ENCODE peak calls at places on chromosomes 2 and 18, in five cellular contexts. G, Y, U, S and H are unnamed samples.

GRCh38 chr18:68439672-68440071 is 275.2 kb downstream of the TMX3 start:
- DNase-seq in G (peak), Y (no peak), U (no peak), S (no peak), H (no peak)

GRCh38 chr2:108428286-108429009 is 20.6 kb upstream of the GCC2 start:
- DNase-seq in G (peak), Y (no peak), U (no peak), S (no peak), H (no peak)

GRCh38 chr2:95179451-95179850 is 13.8 kb downstream of the ZNF2 start:
- DNase-seq in G (no peak), Y (no peak), U (no peak), S (no peak), H (no peak)

GRCh38 chr2:24919100-24919976 is 699 bp downstream of the ADCY3 start:
- DNase-seq in G (no peak), Y (no peak), U (peak), S (peak), H (no peak)

GRCh38 chr2:101873543-101873942 is 118.2 kb upstream of the IL1R2 start:
- DNase-seq in G (no peak), Y (no peak), U (no peak), S (no peak), H (no peak)

GRCh38 chr2:236816197-236817170 is 246.9 kb downstream of the ACKR3 start:
- DNase-seq in G (no peak), Y (no peak), U (no peak), S (no peak), H (no peak)

GRCh38 chr2:73852020-73852419 is 23.3 kb downstream of the STAMBP start:
- DNase-seq in G (peak), Y (no peak), U (peak), S (peak), H (no peak)

GRCh38 chr2:237465515-237466227 is 21.4 kb upstream of the MLPH start:
- DNase-seq in G (peak), Y (no peak), U (peak), S (no peak), H (no peak)

GRCh38 chr2:231643494-231643888 is 50.8 kb downstream of the TEX44 start:
- DNase-seq in G (no peak), Y (no peak), U (no peak), S (no peak), H (no peak)

GRCh38 chr2:85326946-85327756 is 638 bp downstream of the TGOLN2 start:
- DNase-seq in G (peak), Y (peak), U (peak), S (peak), H (peak)

GRCh38 chr18:12946549-12947354 is 1.1 kb upstream of the SEH1L start:
- DNase-seq in G (peak), Y (peak), U (peak), S (peak), H (peak)

GRCh38 chr2:211833582-211834279 is 704.9 kb downstream of the ERBB4 start:
- DNase-seq in G (no peak), Y (no peak), U (no peak), S (no peak), H (no peak)

GRCh38 chr2:69344305-69344704 is 42.7 kb downstream of the GFPT1 start:
- DNase-seq in G (no peak), Y (peak), U (no peak), S (no peak), H (no peak)

GRCh38 chr2:133788391-133788790 is 220.1 kb upstream of the NCKAP5 start:
- DNase-seq in G (no peak), Y (no peak), U (no peak), S (no peak), H (no peak)

GRCh38 chr18:48902856-48903601 is 47.7 kb downstream of the SMAD7 start:
- DNase-seq in G (peak), Y (no peak), U (no peak), S (no peak), H (no peak)

GRCh38 chr2:101831351-101831865 is 133.9 kb downstream of the MAP4K4 start:
- DNase-seq in G (peak), Y (peak), U (peak), S (peak), H (peak)

GRCh38 chr18:33576999-33577687 is 876 bp upstream of the ASXL3 start:
- DNase-seq in G (no peak), Y (no peak), U (no peak), S (no peak), H (no peak)

GRCh38 chr2:30684996-30685395 is 122.2 kb downstream of the CAPN13 start:
- DNase-seq in G (no peak), Y (no peak), U (no peak), S (no peak), H (no peak)

DNA sequence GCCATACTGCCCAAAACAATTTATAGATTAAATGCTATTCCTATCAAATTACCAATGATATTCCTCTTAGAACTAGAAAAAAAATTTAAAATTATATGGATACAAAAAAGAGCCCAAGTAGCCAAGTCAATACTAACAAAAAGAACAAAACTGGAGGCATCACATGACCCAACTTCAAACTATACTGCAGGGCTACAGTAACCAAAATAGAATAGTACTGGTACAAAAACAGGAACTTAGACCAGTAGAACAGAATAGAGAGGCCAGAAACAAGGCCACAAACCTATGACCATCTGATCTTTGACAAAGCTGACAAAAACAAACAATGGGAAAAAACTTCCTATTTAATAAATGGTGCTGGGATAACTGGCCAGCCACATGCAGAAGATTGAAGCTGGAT is 86.1 kb upstream of the KYNU start:
- DNase-seq in G (no peak), Y (no peak), U (no peak), S (no peak), H (no peak)
- H3K4me3 ChIP-seq in G (no peak), Y (no peak), U (no peak), S (no peak), H (no peak)

GRCh38 chr2:114805195-114805594 is 362.8 kb downstream of the DPP10 start:
- DNase-seq in G (no peak), Y (no peak), U (no peak), S (no peak), H (no peak)
- H3K4me3 ChIP-seq in G (no peak), Y (no peak), U (no peak), S (no peak), H (no peak)

DNA sequence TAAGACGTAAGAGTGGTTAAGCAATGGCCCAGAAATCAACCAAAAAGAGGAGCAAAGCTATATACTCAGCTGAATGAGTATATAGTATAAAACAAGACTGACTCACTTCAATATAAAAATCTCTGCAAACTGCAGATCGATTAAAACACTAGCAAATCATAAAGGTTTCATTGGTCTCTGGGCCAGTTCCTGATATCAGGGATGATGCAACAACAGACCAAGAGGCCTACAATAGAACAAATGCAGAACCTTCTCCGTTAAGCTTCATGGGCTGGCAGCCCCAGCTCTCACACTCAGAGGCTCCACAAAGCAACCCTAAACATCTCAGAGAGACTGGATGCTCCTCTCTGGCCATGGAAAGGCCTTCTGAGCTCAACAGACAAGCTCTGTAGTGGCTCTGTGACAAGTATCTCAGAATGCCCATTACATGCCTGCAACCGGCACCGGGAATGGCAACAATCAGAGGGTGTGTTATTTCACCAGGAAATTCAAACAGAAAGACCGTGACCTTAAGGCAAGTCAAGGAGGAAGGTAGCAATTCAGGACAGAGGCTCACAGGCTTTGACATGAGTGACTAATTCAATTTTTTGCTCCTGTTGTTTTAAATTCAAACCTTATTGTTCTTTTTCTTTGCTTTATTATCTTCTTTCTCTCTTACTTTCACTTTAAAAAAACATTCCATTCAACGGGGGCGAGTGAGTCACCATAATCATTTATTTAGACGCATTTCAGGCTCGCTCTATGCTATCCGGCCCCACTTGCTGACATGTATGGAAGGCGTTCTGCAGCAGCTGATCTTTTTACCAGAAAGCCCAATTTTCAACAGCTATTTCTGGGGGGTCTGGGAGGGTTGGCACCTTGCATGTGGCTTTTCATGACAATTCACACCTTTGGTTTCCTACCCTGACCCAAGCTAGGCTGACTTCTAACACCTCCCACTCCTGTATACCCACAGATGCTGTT is 15.1 kb downstream of the CYRIA start:
- DNase-seq in G (peak), Y (no peak), U (peak), S (no peak), H (no peak)
- H3K4me3 ChIP-seq in G (peak), Y (no peak), U (no peak), S (no peak), H (peak)

GRCh38 chr2:198371329-198371728 is 566.9 kb downstream of the PLCL1 start:
- DNase-seq in G (no peak), Y (no peak), U (no peak), S (no peak), H (no peak)

GRCh38 chr2:198368089-198368488 is 563.7 kb downstream of the PLCL1 start:
- DNase-seq in G (no peak), Y (no peak), U (no peak), S (no peak), H (no peak)

GRCh38 chr2:198374375-198375072 is 570.1 kb downstream of the PLCL1 start:
- DNase-seq in G (peak), Y (peak), U (peak), S (peak), H (no peak)

GRCh38 chr2:198375073-198375430 is 570.7 kb downstream of the PLCL1 start:
- DNase-seq in G (no peak), Y (no peak), U (no peak), S (no peak), H (no peak)

DNA sequence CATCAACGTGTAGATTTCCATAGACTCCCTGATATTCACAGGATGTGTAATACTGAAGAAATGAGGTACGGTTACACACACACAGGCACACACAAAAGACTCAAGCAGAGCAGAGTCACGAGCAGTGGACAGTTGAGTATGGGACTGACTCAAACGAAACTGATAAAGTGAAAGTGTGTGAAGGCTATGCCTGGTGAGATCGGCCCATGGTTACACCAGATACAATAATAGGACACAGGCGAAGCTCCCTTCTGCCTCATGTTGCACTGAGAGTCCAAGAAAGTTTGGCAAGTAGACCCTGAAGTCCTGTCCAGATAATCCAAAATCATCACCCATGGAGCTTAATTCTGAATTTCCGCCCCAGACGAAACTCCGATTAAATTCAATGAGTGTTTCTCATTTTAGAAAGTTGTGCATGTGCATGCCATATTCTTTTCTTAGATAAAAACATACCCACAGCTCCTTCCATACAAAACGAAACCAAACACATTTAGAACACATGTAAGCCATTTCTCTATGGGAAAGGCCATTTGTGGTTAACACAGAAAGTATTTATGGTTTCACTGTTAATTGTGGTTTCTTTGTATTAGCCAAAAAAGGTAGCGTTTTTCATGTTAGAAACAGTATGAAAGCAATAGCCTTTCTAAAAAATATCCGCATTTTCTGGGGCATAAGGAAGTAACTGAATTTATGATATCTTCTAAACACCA is 567.7 kb downstream of the PLCL1 start:
- DNase-seq in G (peak), Y (no peak), U (peak), S (no peak), H (no peak)
- H3K4me3 ChIP-seq in G (peak), Y (no peak), U (no peak), S (no peak), H (no peak)

GRCh38 chr2:218265626-218266025 is 4.3 kb downstream of the AAMP start:
- DNase-seq in G (no peak), Y (no peak), U (no peak), S (no peak), H (no peak)

GRCh38 chr2:218263817-218264611 is 3.2 kb downstream of the GPBAR1 start:
- DNase-seq in G (no peak), Y (no peak), U (no peak), S (peak), H (no peak)

GRCh38 chr2:218262631-218263586 is 2.1 kb downstream of the GPBAR1 start:
- DNase-seq in G (no peak), Y (no peak), U (no peak), S (no peak), H (no peak)

GRCh38 chr2:218266316-218266979 is 3.5 kb downstream of the AAMP start:
- DNase-seq in G (no peak), Y (no peak), U (no peak), S (peak), H (no peak)

DNA sequence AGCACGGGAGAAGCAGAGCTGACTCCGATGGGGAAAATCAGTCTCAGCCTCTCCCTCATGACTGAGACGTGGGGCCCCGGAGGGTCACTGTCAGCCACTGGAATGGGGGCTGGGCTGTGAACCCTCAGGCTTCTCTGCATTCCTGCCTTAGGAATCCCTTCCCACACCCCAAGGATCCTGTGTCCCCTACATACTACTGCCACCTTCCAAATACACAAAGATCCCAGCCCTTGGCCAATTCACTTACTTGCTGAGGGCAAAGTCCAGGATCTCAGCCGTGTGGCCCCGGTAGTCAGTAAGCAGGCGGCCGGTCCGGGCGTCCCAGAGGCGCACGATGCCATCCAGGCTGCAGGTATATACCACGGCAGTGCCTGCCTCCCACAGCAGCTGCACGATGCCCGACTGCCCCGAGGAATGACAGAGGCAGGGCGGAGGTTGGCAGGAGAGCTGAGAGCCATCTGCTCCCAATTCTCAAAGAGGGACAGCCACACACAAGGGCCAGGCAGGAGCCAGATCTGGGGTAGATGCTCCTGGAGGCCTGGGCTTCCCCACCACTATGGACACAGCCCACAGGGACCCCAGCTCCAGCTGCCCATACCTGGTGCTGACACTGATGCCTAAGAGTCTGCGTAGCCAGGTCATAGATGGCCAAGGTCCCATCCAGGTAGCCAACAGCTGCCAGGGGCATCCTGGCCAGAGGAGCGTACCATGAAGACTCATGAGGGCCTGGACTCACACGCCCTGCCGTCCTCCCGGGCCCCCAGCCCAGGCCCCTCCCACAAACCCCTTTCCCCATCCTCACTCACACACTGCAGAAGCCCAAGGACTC is 4.2 kb downstream of the GPBAR1 start:
- DNase-seq in G (no peak), Y (no peak), U (no peak), S (peak), H (no peak)
- H3K4me3 ChIP-seq in G (no peak), Y (no peak), U (no peak), S (no peak), H (no peak)

GRCh38 chr18:58146099-58146498 is 102.1 kb downstream of the NEDD4L start:
- DNase-seq in G (no peak), Y (no peak), U (no peak), S (no peak), H (no peak)
- H3K4me3 ChIP-seq in G (no peak), Y (no peak), U (no peak), S (no peak), H (no peak)

DNA sequence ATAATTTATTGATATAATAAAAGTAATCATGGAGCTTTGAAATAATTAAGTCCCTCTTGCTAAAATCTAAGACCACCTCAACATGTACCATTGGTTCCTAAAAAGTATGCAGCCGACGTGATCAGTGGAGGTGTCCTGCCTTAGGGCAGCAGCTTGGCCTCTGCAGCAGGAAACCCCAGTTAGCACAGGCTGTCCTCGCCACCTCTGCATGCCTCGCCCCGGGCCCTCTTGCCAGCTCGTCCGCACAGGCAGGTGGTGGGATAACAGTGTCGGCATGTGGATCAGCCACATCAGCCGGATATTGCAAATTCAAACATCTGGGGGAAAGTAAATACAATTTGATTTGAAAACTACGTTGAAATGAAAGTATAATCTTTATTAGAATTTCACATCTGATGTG is 22.9 kb downstream of the COA5 start:
- DNase-seq in G (no peak), Y (no peak), U (no peak), S (no peak), H (no peak)
- H3K4me3 ChIP-seq in G (no peak), Y (no peak), U (no peak), S (no peak), H (no peak)